ENCODE peak calls at places on chromosomes 12 and 14, in ten cellular contexts. S is activated naive CD4-positive, alpha-beta T cell treated with anti-CD3 and anti-CD28 coated beads for 36 hours; R is hypothalamus; P is naive thymus-derived CD8-positive, alpha-beta T cell; K is naive thymus-derived CD4-positive, alpha-beta T cell; X is nephron progenitor cell; W is left kidney; D is lung; Z is lower leg skin; C is EL. G is an unnamed sample.

GRCh38 chr14:105840266-105841021 is 314.1 kb downstream of the TMEM121 start:
- DNase-seq in S (no peak), R (no peak), P (no peak), K (no peak), X (no peak), W (no peak), D (no peak), Z (peak; percentile 78), C (no peak), G (no peak)

GRCh38 chr14:104891121-104891551 is 26.1 kb downstream of the CEP170B start:
- DNase-seq in S (no peak), R (no peak), P (no peak), K (no peak), X (no peak), W (no peak), D (no peak), Z (peak; percentile 80), C (no peak), G (no peak)

GRCh38 chr14:54805521-54806322 is 96.9 kb downstream of the GCH1 start:
- DNase-seq in S (peak; percentile 90), R (peak; percentile 45), P (peak; percentile 67), K (peak; percentile 56), X (peak; percentile 89), W (peak; percentile 90), D (peak; percentile 85), Z (peak; percentile 97), C (peak; percentile 85), G (peak; percentile 77)

GRCh38 chr12:100403446-100403845 is 46.6 kb downstream of the SLC17A8 start:
- DNase-seq in S (no peak), R (no peak), P (no peak), K (no peak), X (no peak), W (no peak), D (no peak), Z (no peak), C (no peak), G (no peak)

GRCh38 chr12:94988471-94988870 is 15.0 kb downstream of the NDUFA12 start:
- DNase-seq in S (peak; percentile 46), R (no peak), P (no peak), K (no peak), X (no peak), W (no peak), D (no peak), Z (no peak), C (no peak), G (no peak)

GRCh38 chr12:128551266-128552025 is 272.3 kb downstream of the SLC15A4 start:
- DNase-seq in S (no peak), R (no peak), P (no peak), K (no peak), X (no peak), W (peak; percentile 65), D (no peak), Z (no peak), C (no peak), G (peak; percentile 89)

GRCh38 chr14:84237881-84238280 is 1292.1 kb upstream of the FLRT2 start:
- DNase-seq in S (no peak), R (no peak), P (no peak), K (no peak), X (no peak), W (no peak), D (no peak), Z (no peak), C (no peak), G (no peak)

GRCh38 chr12:122333142-122334087 is 67.1 kb upstream of the VPS33A start:
- DNase-seq in S (no peak), R (no peak), P (no peak), K (no peak), X (peak; percentile 21), W (peak; percentile 59), D (no peak), Z (no peak), C (no peak), G (no peak)

GRCh38 chr14:91158091-91158790 is 44.4 kb downstream of the DGLUCY start:
- DNase-seq in S (no peak), R (no peak), P (no peak), K (no peak), X (no peak), W (no peak), D (peak; percentile 67), Z (no peak), C (no peak), G (no peak)

GRCh38 chr14:21278632-21279031 is 1.3 kb upstream of the RPGRIP1 start:
- DNase-seq in S (no peak), R (no peak), P (no peak), K (no peak), X (no peak), W (no peak), D (no peak), Z (no peak), C (no peak), G (no peak)

GRCh38 chr12:104223599-104224168 is 8.1 kb downstream of the TXNRD1 start:
- DNase-seq in S (no peak), R (no peak), P (no peak), K (no peak), X (no peak), W (peak; percentile 30), D (no peak), Z (no peak), C (no peak), G (no peak)

GRCh38 chr12:119802472-119802871 is 74.6 kb downstream of the CIT start:
- DNase-seq in S (no peak), R (no peak), P (no peak), K (no peak), X (no peak), W (peak; percentile 3), D (no peak), Z (peak; percentile 85), C (peak; percentile 8), G (no peak)

GRCh38 chr14:56952766-56953473 is 142.6 kb upstream of the OTX2 start:
- DNase-seq in S (no peak), R (no peak), P (no peak), K (no peak), X (no peak), W (peak; percentile 16), D (no peak), Z (no peak), C (no peak), G (no peak)